ENCODE peak calls at places on chromosomes 4 and X, in four cellular contexts. M, B, H and E are unnamed samples.

GRCh38 chr4:17468638-17469221 is 43.2 kb downstream of the QDPR start:
- DNase-seq in M (peak; percentile 27), B (peak; percentile 60), H (no peak), E (no peak)

GRCh38 chr4:15089979-15090378 is 87.7 kb downstream of the CPEB2 start:
- DNase-seq in H (no peak), M (no peak), B (no peak), E (no peak)

GRCh38 chr4:25619601-25620000 is 36.0 kb upstream of the SLC34A2 start:
- DNase-seq in M (no peak), B (no peak), H (no peak), E (no peak)

GRCh38 chrX:18075603-18076002 is 145.1 kb downstream of the BEND2 start:
- DNase-seq in H (no peak), B (no peak), M (no peak), E (no peak)

GRCh38 chrX:119497185-119497584 is 28.9 kb downstream of the SLC25A5 start:
- DNase-seq in M (no peak), B (peak; percentile 76), H (no peak), E (no peak)

GRCh38 chrX:19920945-19921344 is 33.5 kb upstream of the SH3KBP1 start:
- DNase-seq in M (no peak), H (no peak), B (no peak), E (peak; percentile 69)

GRCh38 chr4:10302096-10302495 is 155.1 kb downstream of the ZNF518B start:
- DNase-seq in H (no peak), B (no peak), M (peak; percentile 68), E (no peak)

GRCh38 chr4:151012836-151013235 is 2.2 kb downstream of the LRBA start:
- DNase-seq in H (no peak), M (peak; percentile 72), B (no peak), E (no peak)

GRCh38 chr4:3174371-3175338 is 74.3 kb upstream of the MSANTD1 start:
- DNase-seq in M (no peak), H (no peak), B (no peak), E (no peak)

GRCh38 chr4:110106946-110107325 is 91.5 kb downstream of the ELOVL6 start:
- DNase-seq in B (no peak), M (peak; percentile 69), H (no peak), E (peak; percentile 35)

GRCh38 chr4:153215976-153216375 is 11.7 kb downstream of the TRIM2 start:
- DNase-seq in H (no peak), B (no peak), M (no peak), E (no peak)

GRCh38 chr4:137543198-137543597 is 10.9 kb upstream of the PCDH18 start:
- DNase-seq in H (no peak), B (no peak), M (no peak), E (no peak)

GRCh38 chr4:3830774-3831528 is 64.8 kb downstream of the ADRA2C start:
- DNase-seq in M (no peak), B (peak; percentile 49), H (no peak), E (no peak)

GRCh38 chr4:138938371-138938699 is 77.2 kb upstream of the NOCT start:
- DNase-seq in H (no peak), B (peak; percentile 57), M (peak; percentile 65), E (no peak)

GRCh38 chr4:25939330-25939729 is 25.3 kb downstream of the SMIM20 start:
- DNase-seq in B (peak; percentile 48), M (no peak), H (no peak), E (no peak)

GRCh38 chr4:186898367-186898766 is 174.7 kb upstream of the FAT1 start:
- DNase-seq in B (no peak), H (no peak), M (no peak), E (no peak)

GRCh38 chrX:109186939-109187338 is 294.9 kb downstream of the GUCY2F start:
- DNase-seq in M (no peak), B (no peak), H (no peak), E (no peak)

GRCh38 chr4:124685851-124686250 is 26.7 kb downstream of the ANKRD50 start:
- DNase-seq in H (no peak), B (no peak), M (no peak), E (no peak)

GRCh38 chr4:139934336-139934735 is 219.6 kb downstream of the MAML3 start:
- DNase-seq in H (peak; percentile 28), B (no peak), M (peak; percentile 28), E (no peak)

GRCh38 chr4:114694770-114695169 is 96.2 kb downstream of the UGT8 start:
- DNase-seq in M (peak; percentile 46), B (peak; percentile 46), H (no peak), E (peak; percentile 31)

GRCh38 chrX:1466232-1466661 is 13.5 kb upstream of the ASMTL start:
- DNase-seq in H (no peak), M (no peak), B (no peak), E (no peak)

GRCh38 chrX:154131955-154132354 is 12.1 kb upstream of the OPN1LW start:
- DNase-seq in B (no peak), H (no peak), M (no peak), E (no peak)

GRCh38 chr4:81499840-81500239 is 28.1 kb upstream of the RASGEF1B start:
- DNase-seq in B (no peak), M (no peak), H (no peak), E (no peak)

GRCh38 chr4:99894998-99895397 is 771 bp upstream of the LAMTOR3 start:
- DNase-seq in B (no peak), M (no peak), H (peak; percentile 33), E (no peak)
- H3K4me3 ChIP-seq in B (peak overlapping the region; percentile 62), M (peak overlapping the region; percentile 54), H (peak overlapping the region; percentile 94), E (peak overlapping the region; percentile 80)

DNA sequence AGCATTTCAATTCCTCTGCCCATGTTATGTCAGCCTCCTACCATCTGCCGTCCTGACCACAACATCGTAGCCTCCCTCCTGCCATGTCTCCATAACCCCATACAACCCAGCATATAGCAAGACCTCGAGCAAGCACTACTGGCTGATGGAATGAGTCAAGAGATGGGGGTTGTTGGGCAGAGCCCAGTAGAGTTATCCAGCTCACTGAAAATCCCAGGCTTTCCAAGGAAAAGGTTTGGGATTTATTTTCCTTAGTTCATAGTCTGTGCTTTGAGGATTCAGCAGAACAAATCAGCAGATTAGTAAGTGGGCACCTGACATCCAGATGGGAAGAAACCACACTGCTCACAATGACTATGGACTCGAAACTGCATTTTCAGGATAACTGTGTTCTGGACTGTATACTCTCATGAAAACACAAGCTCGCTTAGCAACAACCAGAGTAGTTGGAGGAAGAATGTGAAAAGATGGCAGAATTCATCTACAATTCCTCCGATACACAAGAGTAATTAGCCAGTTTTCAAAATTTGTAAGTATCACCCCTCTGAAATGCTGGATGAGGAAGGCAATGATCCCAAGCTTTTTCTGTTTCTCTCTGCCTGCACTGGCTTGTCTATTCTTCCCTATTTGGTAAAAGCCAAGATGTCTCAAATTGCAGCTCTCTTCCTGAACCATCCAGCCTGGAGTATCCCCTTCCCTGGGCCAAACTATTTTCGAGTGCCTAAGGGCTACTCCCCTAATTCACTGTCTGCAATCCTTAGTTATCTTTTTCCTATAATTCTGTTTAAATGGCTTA is 186.2 kb upstream of the TBL1X start:
- DNase-seq in M (no peak), H (no peak), B (peak; percentile 6), E (no peak)
- H3K4me3 ChIP-seq in M (no peak overlapping the region), H (peak overlapping the region; percentile 15), B (no peak overlapping the region), E (no peak overlapping the region)

GRCh38 chr4:663438-664428 is 10.3 kb downstream of the ATP5ME start:
- DNase-seq in H (peak; percentile 90), B (peak; percentile 15), M (no peak), E (no peak)

GRCh38 chr4:661856-662761 is 12.0 kb downstream of the ATP5ME start:
- DNase-seq in M (no peak), H (no peak), B (no peak), E (no peak)

GRCh38 chr4:661231-661630 is 12.8 kb downstream of the ATP5ME start:
- DNase-seq in M (no peak), H (no peak), B (no peak), E (no peak)

GRCh38 chr4:664713-665231 is 9.3 kb downstream of the ATP5ME start:
- DNase-seq in M (no peak), B (no peak), H (peak; percentile 36), E (no peak)

GRCh38 chr4:663046-663437 is 11.0 kb downstream of the ATP5ME start:
- DNase-seq in M (no peak), H (no peak), B (no peak), E (no peak)
- H3K4me3 ChIP-seq in M (no peak overlapping the region), H (peak overlapping the region; percentile 63), B (no peak overlapping the region), E (no peak overlapping the region)

GRCh38 chr4:6561173-6561516 is 13.8 kb upstream of the MAN2B2 start:
- DNase-seq in M (peak; percentile 26), H (no peak), B (peak; percentile 46), E (no peak)
- H3K4me3 ChIP-seq in M (no peak overlapping the region), H (no peak overlapping the region), B (no peak overlapping the region), E (no peak overlapping the region)

DNA sequence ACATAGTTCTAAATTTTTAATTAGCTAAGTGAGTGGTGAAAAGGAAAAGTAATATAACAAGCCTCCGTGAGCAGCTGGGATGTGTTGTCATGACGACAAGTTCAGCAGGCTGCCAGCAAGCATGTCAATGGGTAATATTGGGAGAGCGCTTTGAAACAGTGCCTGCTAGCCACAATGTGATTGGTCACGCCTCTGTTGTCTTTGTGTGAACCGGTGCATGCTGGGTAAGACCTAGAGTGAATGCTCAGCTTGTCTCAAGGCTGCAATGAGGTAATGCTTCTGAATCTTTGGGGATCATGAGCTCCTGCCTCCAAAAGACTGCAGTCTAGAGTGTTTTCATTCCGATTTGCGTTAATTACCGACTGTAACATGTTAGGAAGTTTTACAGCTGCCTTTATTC is 54.9 kb downstream of the STOX2 start:
- DNase-seq in M (peak; percentile 26), B (peak; percentile 6), H (peak; percentile 84), E (peak; percentile 4)
- H3K4me3 ChIP-seq in M (no peak overlapping the region), B (no peak overlapping the region), H (peak overlapping the region; percentile 39), E (no peak overlapping the region)

DNA sequence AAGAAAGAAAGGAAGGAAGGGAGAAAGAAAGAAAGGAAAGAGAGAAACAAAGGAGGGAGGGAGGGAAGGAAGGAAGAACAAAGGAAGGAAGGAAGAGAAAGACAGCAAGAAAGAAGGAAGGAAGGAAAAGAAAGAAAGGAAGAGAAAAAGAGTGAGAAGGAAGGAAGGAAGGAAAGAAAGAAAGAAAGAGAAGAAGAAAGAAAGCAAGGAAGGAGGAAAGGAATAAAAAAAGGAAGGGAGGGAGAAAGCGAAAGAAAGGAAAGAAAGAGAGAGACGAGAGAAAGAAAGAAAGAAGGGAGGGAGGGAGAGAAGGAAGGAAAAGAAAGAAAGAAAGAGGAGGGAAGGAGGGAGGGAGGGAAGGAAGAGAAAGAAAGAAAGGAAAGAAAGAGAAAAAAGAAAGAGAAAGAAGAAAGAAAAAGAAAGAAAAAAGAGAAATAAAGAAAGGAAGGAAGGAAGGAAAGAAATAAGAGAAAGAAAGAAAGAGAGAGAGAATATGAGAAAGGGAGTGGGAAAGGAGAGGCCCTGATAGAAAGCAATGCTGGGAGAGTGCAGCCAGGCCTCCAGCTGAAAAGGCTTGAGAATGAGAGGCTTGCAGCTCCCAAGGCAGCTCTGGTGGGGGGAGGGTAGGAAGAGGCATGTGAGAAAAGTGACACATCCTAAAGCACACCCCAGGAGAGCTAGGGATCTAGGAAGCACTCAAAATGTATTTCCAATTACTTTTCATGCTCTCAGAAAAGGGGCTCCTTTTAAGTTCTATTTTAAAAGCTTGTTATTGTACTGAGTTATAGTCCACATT is 134.0 kb upstream of the ZIC3 start:
- DNase-seq in H (no peak), M (no peak), B (peak; percentile 4), E (no peak)
- H3K4me3 ChIP-seq in H (no peak overlapping the region), M (no peak overlapping the region), B (no peak overlapping the region), E (no peak overlapping the region)